ENCODE peak calls at places on chromosome 15, in four cellular contexts. N is fibroblast of the aortic adventitia, M is fibroblast of villous mesenchyme, P is breast epithelium. V is an unnamed sample.

GRCh38 chr15:78951841-78952238 is 7.0 kb upstream of the CTSH start:
- DNase-seq in M (no peak), N (peak; percentile 50), P (no peak), V (peak; percentile 17)

GRCh38 chr15:46343527-46343926 is 708.7 kb downstream of the SQOR start:
- DNase-seq in P (no peak), M (no peak), N (no peak), V (no peak)

GRCh38 chr15:45027220-45027619 is 4.2 kb downstream of the SORD start:
- DNase-seq in P (no peak), N (no peak), M (no peak), V (no peak)

GRCh38 chr15:26051771-26052685 is 188.9 kb upstream of the ATP10A start:
- DNase-seq in P (no peak), N (peak; percentile 67), M (no peak), V (peak; percentile 46)

GRCh38 chr15:39287322-39288195 is 293.3 kb upstream of the THBS1 start:
- DNase-seq in P (peak; percentile 40), M (no peak), N (no peak), V (peak; percentile 32)

GRCh38 chr15:89498574-89498906 is 2.2 kb upstream of the RHCG start:
- DNase-seq in N (no peak), M (no peak), P (no peak), V (no peak)

GRCh38 chr15:73732911-73733310 is 20.2 kb downstream of the INSYN1 start:
- DNase-seq in M (no peak), N (no peak), P (no peak), V (no peak)

GRCh38 chr15:55241895-55242294 is 45.2 kb upstream of the RSL24D1 start:
- DNase-seq in N (peak; percentile 55), P (no peak), M (no peak), V (peak; percentile 33)

GRCh38 chr15:70528270-70528706 is 235.1 kb downstream of the UACA start:
- DNase-seq in M (peak; percentile 84), N (peak; percentile 53), P (no peak), V (no peak)

GRCh38 chr15:56608140-56608778 is 125.0 kb downstream of the ZNF280D start:
- DNase-seq in P (no peak), M (peak; percentile 21), N (no peak), V (no peak)

GRCh38 chr15:92454525-92455105 is 60.9 kb downstream of the ST8SIA2 start:
- DNase-seq in P (no peak), N (no peak), M (no peak), V (no peak)

GRCh38 chr15:64249842-64250575 is 87.2 kb upstream of the PPIB start:
- DNase-seq in N (peak; percentile 43), M (peak; percentile 57), P (no peak), V (peak; percentile 21)

GRCh38 chr15:42749266-42749665 is 12.3 kb upstream of the CDAN1 start:
- DNase-seq in P (no peak), M (no peak), N (no peak), V (no peak)

GRCh38 chr15:39279331-39279730 is 301.5 kb upstream of the THBS1 start:
- DNase-seq in M (peak; percentile 71), N (peak; percentile 32), P (no peak), V (peak; percentile 45)

GRCh38 chr15:33871911-33872760 is 96.2 kb upstream of the CHRM5 start:
- DNase-seq in P (no peak), M (no peak), N (peak; percentile 53), V (no peak)

GRCh38 chr15:39462691-39463090 is 118.2 kb upstream of the THBS1 start:
- DNase-seq in P (no peak), M (peak; percentile 21), N (peak; percentile 80), V (no peak)

GRCh38 chr15:40058476-40059140 is 19.6 kb upstream of the SRP14 start:
- DNase-seq in P (no peak), N (peak; percentile 81), M (peak; percentile 65), V (no peak)

GRCh38 chr15:38871638-38872037 is 307.0 kb upstream of the RASGRP1 start:
- DNase-seq in M (no peak), P (no peak), N (no peak), V (no peak)

GRCh38 chr15:43441316-43441715 is 51.6 kb downstream of the TP53BP1 start:
- DNase-seq in N (peak; percentile 65), M (peak; percentile 34), P (no peak), V (peak; percentile 47)

GRCh38 chr15:99963096-99963825 is 230.0 kb upstream of the LYSMD4 start:
- DNase-seq in M (peak; percentile 47), N (peak; percentile 4), P (no peak), V (no peak)

GRCh38 chr15:41581110-41581509 is 22.1 kb downstream of the TYRO3 start:
- DNase-seq in M (no peak), P (no peak), N (no peak), V (no peak)
- TF ChIP-seq CTCF in M (peak; percentile 11), P (no peak), N (peak; percentile 22), V (peak; percentile 34)

GRCh38 chr15:85414991-85415390 is 34.6 kb downstream of the AKAP13 start:
- DNase-seq in P (no peak), N (no peak), M (no peak), V (no peak)
- TF ChIP-seq CTCF in P (no peak), N (no peak), M (no peak), V (no peak)

GRCh38 chr15:69298697-69299441 is at the start of gene PAQR5:
- DNase-seq in M (peak; percentile 33), N (no peak), P (no peak), V (no peak)

GRCh38 chr15:69297642-69298353 is 914 bp upstream of the PAQR5 start:
- DNase-seq in P (no peak), N (no peak), M (no peak), V (no peak)

GRCh38 chr15:69298354-69298696 is 387 bp upstream of the PAQR5 start:
- DNase-seq in P (no peak), M (no peak), N (no peak), V (no peak)

GRCh38 chr15:69299451-69300128 is 878 bp downstream of the PAQR5 start:
- DNase-seq in M (no peak), N (no peak), P (no peak), V (no peak)

GRCh38 chr15:69300129-69300588 is 1.4 kb downstream of the PAQR5 start:
- DNase-seq in P (no peak), N (no peak), M (no peak), V (no peak)
- TF ChIP-seq CTCF in P (no peak), N (no peak), M (no peak), V (no peak)

DNA sequence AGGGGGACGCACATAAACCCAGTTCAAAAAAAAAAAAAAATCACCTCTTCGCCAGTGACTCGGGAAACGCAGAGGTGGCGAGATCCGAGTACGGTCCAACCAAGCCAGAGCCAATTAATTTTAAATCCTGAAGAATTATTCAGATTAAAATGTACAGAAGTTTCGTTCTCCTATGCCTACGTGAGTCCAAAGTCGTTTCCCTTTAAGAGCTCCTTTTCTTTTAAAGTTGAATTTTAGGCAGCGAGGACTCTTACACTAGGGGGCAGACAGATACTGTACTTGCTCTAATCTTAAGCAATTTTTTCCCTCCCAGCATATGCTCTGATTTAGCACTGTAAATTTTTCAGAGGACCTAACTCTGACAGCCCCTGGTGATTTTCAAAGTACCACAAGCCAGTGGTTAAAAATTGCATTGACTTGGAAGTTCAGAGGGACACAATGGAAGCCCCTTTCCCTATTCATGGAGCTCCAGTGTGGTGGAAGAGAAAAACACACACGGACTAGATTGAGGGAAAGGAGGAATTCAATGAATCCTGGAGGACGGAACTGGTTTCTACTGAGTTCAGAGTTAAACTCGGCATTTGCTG is 3.3 kb upstream of the NR2F2 start:
- DNase-seq in N (peak; percentile 96), M (peak; percentile 96), P (peak; percentile 18), V (peak; percentile 88)
- TF ChIP-seq CTCF in N (peak; percentile 83), M (peak; percentile 69), P (peak; percentile 65), V (peak; percentile 83)

DNA sequence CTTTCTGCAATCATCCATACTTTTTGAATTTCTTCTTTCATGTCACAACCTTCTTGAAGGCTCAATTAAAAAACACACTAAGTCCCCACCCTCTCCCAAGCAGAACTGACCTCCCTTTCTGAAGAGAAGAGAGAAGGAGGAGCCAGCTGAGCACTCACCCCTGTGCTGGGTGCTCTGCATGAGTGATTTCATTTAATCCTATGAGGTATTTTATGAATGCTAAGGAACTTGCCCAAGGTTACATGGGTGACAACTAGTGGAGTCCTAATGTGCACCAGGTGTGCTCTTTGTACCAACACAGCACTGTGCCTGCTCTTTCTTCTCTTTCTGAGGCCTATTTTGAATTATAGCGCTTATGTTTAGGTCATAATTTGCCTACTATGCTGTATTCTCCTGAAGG is 135.6 kb downstream of the DUT start:
- DNase-seq in N (no peak), P (no peak), M (no peak), V (no peak)
- TF ChIP-seq CTCF in N (no peak), P (no peak), M (no peak), V (no peak)

GRCh38 chr15:37824717-37825382 is 109.6 kb upstream of the TMCO5A start:
- DNase-seq in M (peak; percentile 94), N (peak; percentile 90), P (no peak), V (peak; percentile 96)
- TF ChIP-seq CTCF in M (peak; percentile 28), N (peak; percentile 58), P (no peak), V (peak; percentile 73)

GRCh38 chr15:28098766-28099554 is at the start of gene OCA2:
- DNase-seq in N (peak; percentile 12), M (peak; percentile 79), P (peak; percentile 39), V (no peak)
- TF ChIP-seq CTCF in N (no peak), M (peak; percentile 38), P (no peak), V (peak; percentile 72)

DNA sequence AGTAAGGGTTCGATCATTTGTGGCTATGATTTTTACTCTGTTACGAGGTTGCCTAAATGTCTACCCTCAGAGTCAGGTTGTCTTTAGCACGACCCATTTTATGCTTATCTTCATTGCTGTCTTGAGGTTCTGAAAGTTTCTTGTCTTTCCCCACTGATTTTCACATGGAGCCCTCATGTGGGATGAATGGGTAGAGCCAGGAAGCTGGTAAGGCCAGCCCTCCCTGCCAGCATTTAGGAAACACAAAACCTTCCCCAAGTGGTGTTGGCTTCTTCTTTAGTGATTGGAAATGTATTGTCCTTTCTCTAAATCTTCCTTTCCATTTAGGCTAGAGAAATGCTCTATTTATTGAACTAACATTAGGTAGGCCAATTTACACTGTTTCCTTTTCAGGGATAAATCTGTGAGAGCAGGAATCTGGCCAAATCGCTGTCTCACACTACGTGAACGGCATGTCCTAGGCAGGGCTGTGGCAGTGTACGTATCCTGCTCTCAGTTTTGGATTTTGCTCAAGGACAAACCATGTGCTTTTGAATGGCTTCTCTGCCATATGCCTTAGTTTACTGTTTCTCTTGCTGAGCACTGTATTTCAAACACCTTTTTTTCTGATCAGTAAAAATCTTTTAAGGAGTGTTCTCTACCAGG is 43.7 kb downstream of the MYZAP start:
- DNase-seq in N (no peak), P (no peak), M (no peak), V (no peak)
- TF ChIP-seq CTCF in N (no peak), P (no peak), M (no peak), V (no peak)